ENCODE peak calls at places on chromosomes 11 and 22, in nine cellular contexts. A, G, T, L, E, M, H, P and W are unnamed samples.

GRCh38 chr11:45429719-45430118 is 143.6 kb upstream of the SYT13 start:
- DNase-seq in A (no peak), G (no peak), T (no peak), L (no peak), E (no peak), M (no peak), H (no peak), P (no peak), W (no peak)

GRCh38 chr11:66363805-66364535 is 7.6 kb downstream of the SLC29A2 start:
- DNase-seq in A (no peak), G (peak; percentile 81), T (no peak), L (no peak), E (no peak), M (peak; percentile 86), H (peak; percentile 68), P (no peak), W (no peak)

GRCh38 chr11:16779436-16779835 is 41.0 kb downstream of the C11orf58 start:
- DNase-seq in A (no peak), G (peak; percentile 69), T (no peak), L (no peak), E (no peak), M (peak; percentile 80), H (no peak), P (no peak), W (no peak)

GRCh38 chr22:48745842-48746788 is 1081.6 kb downstream of the BRD1 start:
- DNase-seq in A (no peak), G (no peak), T (no peak), L (no peak), E (no peak), M (no peak), H (no peak), P (peak; percentile 9), W (no peak)

GRCh38 chr11:91397134-91397468 is 827.5 kb upstream of the FAT3 start:
- DNase-seq in A (no peak), G (no peak), T (no peak), L (no peak), E (no peak), M (no peak), H (no peak), P (no peak), W (no peak)

GRCh38 chr11:119363874-119364590 is 17.5 kb downstream of the USP2 start:
- DNase-seq in A (peak; percentile 20), G (peak; percentile 79), T (peak; percentile 73), L (peak; percentile 70), E (no peak), M (peak; percentile 94), H (peak; percentile 75), P (no peak), W (no peak)

GRCh38 chr22:30457964-30458363 is 13.9 kb downstream of the SEC14L3 start:
- DNase-seq in A (no peak), G (no peak), T (peak; percentile 80), L (no peak), E (no peak), M (no peak), H (no peak), P (no peak), W (no peak)

GRCh38 chr11:57406337-57406904 is 16.0 kb upstream of the PRG2 start:
- DNase-seq in A (peak; percentile 53), G (no peak), T (peak; percentile 46), L (peak; percentile 29), E (no peak), M (no peak), H (no peak), P (peak; percentile 27), W (no peak)

GRCh38 chr11:58059011-58059358 is 28.2 kb downstream of the OR6Q1 start:
- DNase-seq in A (peak; percentile 97), G (no peak), T (peak; percentile 89), L (no peak), E (no peak), M (no peak), H (no peak), P (no peak), W (no peak)

GRCh38 chr22:20135265-20135664 is 3.7 kb downstream of the ZDHHC8 start:
- DNase-seq in A (no peak), G (no peak), T (no peak), L (no peak), E (no peak), M (no peak), H (peak; percentile 87), P (no peak), W (no peak)

GRCh38 chr22:23850136-23850611 is 7.5 kb upstream of the SLC2A11 start:
- DNase-seq in A (no peak), G (no peak), T (no peak), L (peak; percentile 50), E (no peak), M (no peak), H (no peak), P (no peak), W (no peak)

GRCh38 chr22:30214703-30215405 is 31.7 kb downstream of the LIF start:
- DNase-seq in A (no peak), G (no peak), T (no peak), L (no peak), E (no peak), M (no peak), H (no peak), P (no peak), W (no peak)

GRCh38 chr11:7654094-7654742 is 19.1 kb downstream of the CYB5R2 start:
- DNase-seq in A (no peak), G (no peak), T (no peak), L (no peak), E (no peak), M (no peak), H (peak; percentile 61), P (no peak), W (no peak)

DNA sequence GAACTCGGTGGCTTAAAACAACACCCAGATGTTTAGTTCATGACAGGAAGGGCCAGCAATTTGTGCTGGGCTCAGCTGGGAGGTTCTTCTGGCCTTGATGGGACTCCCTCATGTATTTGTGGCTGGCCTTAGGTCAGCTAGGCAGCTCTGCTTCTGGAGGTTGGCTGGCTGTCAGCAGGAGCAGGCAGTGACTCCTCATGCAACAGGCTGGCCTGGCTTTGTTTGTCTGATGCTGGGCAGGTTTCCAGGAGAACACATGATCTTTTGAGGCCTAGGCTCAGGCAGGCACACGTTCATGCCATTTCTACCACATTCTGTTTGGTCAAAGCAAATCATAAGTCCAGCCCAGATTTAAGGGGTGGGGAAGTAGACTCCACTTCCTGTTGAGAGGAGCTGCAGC is 571.2 kb downstream of the TBC1D22A start:
- DNase-seq in A (peak; percentile 59), G (no peak), T (peak; percentile 14), L (no peak), E (no peak), M (no peak), H (no peak), P (no peak), W (peak; percentile 35)
- H3K4me3 ChIP-seq in A (no peak overlapping the region), G (no peak overlapping the region), T (no peak overlapping the region), L (no peak overlapping the region), E (no peak overlapping the region), M (no peak overlapping the region), H (no peak overlapping the region), P (no peak overlapping the region), W (no peak overlapping the region)

DNA sequence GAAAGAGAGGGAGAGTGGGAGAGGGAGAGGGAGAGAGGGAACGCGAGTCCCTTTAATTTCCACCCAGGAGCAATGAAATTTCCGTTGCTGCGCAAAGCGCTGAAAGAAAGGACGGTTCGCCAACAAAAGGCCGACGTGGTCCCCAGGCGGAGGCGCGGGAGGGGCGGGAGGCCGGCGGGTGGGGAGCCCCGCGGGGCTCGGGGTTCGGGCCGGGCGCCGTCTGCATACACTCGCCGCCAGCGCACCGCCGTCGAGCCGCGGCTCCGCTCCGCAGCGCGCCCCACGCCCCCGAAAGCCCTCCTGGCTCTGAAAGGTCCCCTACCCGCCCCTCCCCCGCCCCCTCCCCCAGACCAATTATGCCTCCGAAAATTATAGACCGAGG is at the start of gene FGF3:
- DNase-seq in A (no peak), G (no peak), T (no peak), L (no peak), E (no peak), M (no peak), H (no peak), P (no peak), W (no peak)
- H3K4me3 ChIP-seq in A (no peak within 1 kb of the TSS), G (no peak within 1 kb of the TSS), T (no peak within 1 kb of the TSS), L (no peak within 1 kb of the TSS), E (no peak within 1 kb of the TSS), M (no peak within 1 kb of the TSS), H (no peak within 1 kb of the TSS), P (no peak within 1 kb of the TSS), W (no peak within 1 kb of the TSS)

DNA sequence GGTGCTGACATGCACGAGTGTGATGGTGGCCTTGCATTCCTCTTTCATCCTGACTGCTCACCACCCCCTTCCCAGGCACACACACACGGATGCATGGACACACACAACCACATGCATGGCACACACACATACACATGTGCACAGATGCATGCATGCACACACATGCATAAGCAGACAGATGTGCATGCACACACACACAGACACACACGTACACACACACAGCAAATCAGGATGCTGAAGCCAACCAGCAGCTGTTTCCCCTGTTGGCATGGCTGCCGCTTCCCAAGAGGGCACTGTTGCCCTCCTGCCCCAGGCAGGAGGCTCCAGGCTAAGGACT is 15.3 kb downstream of the OSBPL5 start:
- DNase-seq in A (no peak), G (no peak), T (no peak), L (no peak), E (no peak), M (no peak), H (no peak), P (no peak), W (no peak)
- H3K4me3 ChIP-seq in A (no peak overlapping the region), G (no peak overlapping the region), T (no peak overlapping the region), L (no peak overlapping the region), E (no peak overlapping the region), M (no peak overlapping the region), H (no peak overlapping the region), P (no peak overlapping the region), W (no peak overlapping the region)

DNA sequence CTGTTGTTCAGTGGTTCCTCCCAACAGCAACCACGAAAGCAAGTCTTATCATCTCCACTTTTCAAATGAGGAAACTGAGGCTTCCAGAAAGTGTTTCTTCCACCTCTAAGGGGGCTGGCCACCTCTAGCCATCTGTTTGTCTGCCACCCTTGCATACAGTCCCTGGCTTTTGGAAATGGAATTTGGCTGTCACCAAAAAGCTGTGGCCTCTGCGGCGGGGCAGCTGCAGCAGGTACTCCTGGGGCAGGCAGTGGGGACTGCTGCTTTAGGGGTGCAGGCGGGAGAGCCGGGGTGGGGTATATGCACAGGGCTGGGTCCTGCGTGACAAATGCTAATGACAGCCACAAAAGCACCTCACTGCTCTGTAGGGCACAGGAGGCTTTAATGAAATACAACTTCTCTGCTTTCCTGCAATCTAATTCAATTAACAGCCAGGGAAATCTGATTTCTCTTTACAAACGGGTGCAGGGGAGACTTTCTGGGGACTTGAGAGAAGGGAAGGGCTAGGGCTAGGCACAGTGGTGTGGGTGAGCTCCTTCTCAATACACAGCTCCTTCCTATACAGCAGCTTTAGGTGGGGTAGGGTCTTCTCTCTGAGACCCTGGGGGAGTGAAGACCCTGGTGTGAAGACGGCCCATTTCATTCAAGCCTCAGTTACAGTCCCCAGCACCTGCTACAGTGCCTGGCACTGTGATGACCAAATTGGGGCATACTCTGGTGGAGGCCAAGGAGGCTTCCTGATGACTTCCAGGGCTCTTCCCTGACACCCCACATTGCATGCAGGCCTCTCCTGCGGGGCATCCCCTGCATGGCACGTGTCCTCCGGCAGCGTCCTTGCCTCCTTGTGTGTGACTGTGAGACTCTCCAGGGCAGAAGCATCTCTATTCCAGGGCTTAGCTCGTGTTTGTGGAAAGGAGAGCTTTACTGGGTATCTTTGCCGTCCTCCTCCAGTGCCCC is 161.6 kb downstream of the CEP164 start:
- DNase-seq in A (no peak), G (no peak), T (no peak), L (no peak), E (no peak), M (no peak), H (no peak), P (no peak), W (no peak)
- H3K4me3 ChIP-seq in A (no peak overlapping the region), G (no peak overlapping the region), T (no peak overlapping the region), L (no peak overlapping the region), E (no peak overlapping the region), M (no peak overlapping the region), H (no peak overlapping the region), P (no peak overlapping the region), W (no peak overlapping the region)

GRCh38 chr11:14547440-14547839 is 27.3 kb upstream of the PSMA1 start:
- DNase-seq in A (no peak), G (no peak), T (no peak), L (no peak), E (no peak), M (no peak), H (no peak), P (no peak), W (no peak)
- H3K4me3 ChIP-seq in A (no peak overlapping the region), G (no peak overlapping the region), T (no peak overlapping the region), L (no peak overlapping the region), E (no peak overlapping the region), M (no peak overlapping the region), H (no peak overlapping the region), P (no peak overlapping the region), W (no peak overlapping the region)